ENCODE peak calls at places on chromosomes 6 and 20, in five cellular contexts. One of them, this sample, is unnamed.
A peak's percentile ranks its signal among the peaks of the same experiment; 100 is the strongest.

GRCh38 chr6:51855310-51856082 is 231.9 kb downstream of the PKHD1 start:
- DNase-seq in body of pancreas: peak; percentile 28
- DNase-seq in uterus: no peak
- DNase-seq in IMR-90: peak; percentile 67
- DNase-seq in heart left ventricle: no peak
- DNase-seq in this sample: peak; percentile 36

GRCh38 chr20:33531047-33531877 is 41.4 kb downstream of the CBFA2T2 start:
- DNase-seq in IMR-90: peak; percentile 51
- DNase-seq in uterus: no peak
- DNase-seq in heart left ventricle: no peak
- DNase-seq in body of pancreas: no peak
- DNase-seq in this sample: no peak

GRCh38 chr6:3770023-3770422 is 18.5 kb upstream of the PXDC1 start:
- DNase-seq in uterus: no peak
- DNase-seq in body of pancreas: no peak
- DNase-seq in heart left ventricle: no peak
- DNase-seq in IMR-90: no peak
- DNase-seq in this sample: no peak

GRCh38 chr6:28429781-28430180 is 13.5 kb downstream of the ZSCAN23 start:
- DNase-seq in heart left ventricle: no peak
- DNase-seq in uterus: no peak
- DNase-seq in IMR-90: no peak
- DNase-seq in body of pancreas: no peak
- DNase-seq in this sample: no peak

GRCh38 chr20:58675641-58676040 is 17.0 kb upstream of the NPEPL1 start:
- DNase-seq in heart left ventricle: no peak
- DNase-seq in IMR-90: no peak
- DNase-seq in body of pancreas: no peak
- DNase-seq in uterus: no peak
- DNase-seq in this sample: no peak

GRCh38 chr6:169046483-169047192 is 207.0 kb downstream of the THBS2 start:
- DNase-seq in IMR-90: peak; percentile 56
- DNase-seq in heart left ventricle: no peak
- DNase-seq in uterus: no peak
- DNase-seq in body of pancreas: no peak
- DNase-seq in this sample: no peak

GRCh38 chr6:43746613-43747101 is 23.4 kb upstream of the VEGFA start:
- DNase-seq in uterus: no peak
- DNase-seq in body of pancreas: no peak
- DNase-seq in IMR-90: no peak
- DNase-seq in heart left ventricle: no peak
- DNase-seq in this sample: no peak

GRCh38 chr6:156396068-156396771 is 381.0 kb upstream of the ARID1B start:
- DNase-seq in uterus: no peak
- DNase-seq in body of pancreas: no peak
- DNase-seq in heart left ventricle: no peak
- DNase-seq in IMR-90: no peak
- DNase-seq in this sample: no peak

GRCh38 chr20:3712279-3712873 is at the start of gene SIGLEC1:
- DNase-seq in IMR-90: no peak
- DNase-seq in heart left ventricle: peak; percentile 68
- DNase-seq in body of pancreas: no peak
- DNase-seq in uterus: no peak
- DNase-seq in this sample: no peak

GRCh38 chr6:129047834-129048233 is 164.9 kb downstream of the LAMA2 start:
- DNase-seq in heart left ventricle: no peak
- DNase-seq in body of pancreas: no peak
- DNase-seq in uterus: no peak
- DNase-seq in IMR-90: no peak
- DNase-seq in this sample: no peak

GRCh38 chr6:32669893-32670292 is 3.4 kb upstream of the HLA-DQB1 start:
- DNase-seq in uterus: no peak
- DNase-seq in IMR-90: no peak
- DNase-seq in body of pancreas: no peak
- DNase-seq in heart left ventricle: no peak
- DNase-seq in this sample: no peak

GRCh38 chr6:32668226-32668747 is 1.8 kb upstream of the HLA-DQB1 start:
- DNase-seq in uterus: no peak
- DNase-seq in body of pancreas: peak; percentile 26
- DNase-seq in heart left ventricle: peak; percentile 71
- DNase-seq in IMR-90: peak; percentile 19
- DNase-seq in this sample: peak; percentile 23

GRCh38 chr6:32665621-32666140 is 776 bp downstream of the HLA-DQB1 start:
- DNase-seq in body of pancreas: no peak
- DNase-seq in uterus: no peak
- DNase-seq in IMR-90: no peak
- DNase-seq in heart left ventricle: no peak
- DNase-seq in this sample: no peak

GRCh38 chr6:32666420-32667300 is at the start of gene HLA-DQB1:
- DNase-seq in IMR-90: no peak
- DNase-seq in heart left ventricle: peak; percentile 57
- DNase-seq in uterus: peak; percentile 14
- DNase-seq in body of pancreas: no peak
- DNase-seq in this sample: peak; percentile 20

DNA sequence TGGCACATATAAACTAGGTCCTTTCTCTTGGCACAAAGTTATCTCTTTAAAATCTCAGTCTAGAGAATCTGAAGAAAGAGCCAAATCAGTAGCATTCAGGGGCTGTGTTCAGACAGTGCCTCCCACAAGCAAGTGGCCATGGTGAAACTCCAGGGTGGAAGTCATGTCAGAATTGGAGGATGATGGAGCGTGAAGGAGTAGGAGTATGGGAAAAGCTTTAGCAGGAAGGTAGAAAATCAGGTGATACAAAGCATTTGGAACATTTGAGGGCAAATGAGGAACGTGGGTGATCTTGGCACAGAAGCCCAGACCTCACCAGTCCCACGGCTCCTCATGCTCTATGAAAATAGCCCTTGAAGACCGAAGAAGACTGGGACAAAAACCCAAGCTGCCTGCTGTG is 2.8 kb upstream of the HLA-DQB1 start:
- DNase-seq in heart left ventricle: no peak
- DNase-seq in uterus: no peak
- DNase-seq in IMR-90: no peak
- DNase-seq in body of pancreas: no peak
- DNase-seq in this sample: no peak
- TF ChIP-seq POLR2A in heart left ventricle: no peak
- TF ChIP-seq POLR2A in uterus: no peak
- TF ChIP-seq POLR2A in IMR-90: no peak
- TF ChIP-seq POLR2A in body of pancreas: no peak
- TF ChIP-seq POLR2A in this sample: no peak

GRCh38 chr20:54837226-54837625 is 361.8 kb downstream of the DOK5 start:
- DNase-seq in heart left ventricle: no peak
- DNase-seq in body of pancreas: no peak
- DNase-seq in uterus: no peak
- DNase-seq in IMR-90: no peak
- DNase-seq in this sample: no peak
- H3K4me3 ChIP-seq in heart left ventricle: no peak overlapping the region
- H3K4me3 ChIP-seq in body of pancreas: no peak overlapping the region
- H3K4me3 ChIP-seq in uterus: no peak overlapping the region
- H3K4me3 ChIP-seq in IMR-90: no peak overlapping the region
- H3K4me3 ChIP-seq in this sample: no peak overlapping the region

DNA sequence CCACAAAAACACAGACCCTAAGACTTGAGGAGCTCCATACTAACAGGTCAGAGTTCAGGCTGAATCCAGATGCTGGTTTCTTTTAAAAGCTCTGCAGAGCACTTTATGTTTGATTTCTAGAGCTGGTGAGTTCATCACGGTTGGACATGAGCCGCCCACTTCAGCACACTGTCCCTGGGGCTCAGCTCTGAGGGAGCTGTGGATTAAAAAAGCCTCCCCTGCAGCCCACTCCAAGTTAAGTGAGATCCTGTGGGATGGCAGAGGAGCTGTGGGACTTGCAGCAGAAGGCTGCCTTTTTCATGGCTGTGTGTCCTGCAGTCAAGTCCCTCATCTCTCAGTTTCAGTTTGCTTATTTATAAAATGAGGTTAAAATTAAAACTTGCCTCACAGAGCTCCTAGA is 110.5 kb downstream of the FOXO3 start:
- DNase-seq in heart left ventricle: no peak
- DNase-seq in IMR-90: no peak
- DNase-seq in body of pancreas: no peak
- DNase-seq in uterus: no peak
- DNase-seq in this sample: no peak
- H3K4me1 ChIP-seq in heart left ventricle: peaks cover 90% of the 10 kb centered on the region
- H3K4me1 ChIP-seq in IMR-90: peaks cover 18% of the 10 kb centered on the region
- H3K4me1 ChIP-seq in body of pancreas: peaks cover 96% of the 10 kb centered on the region
- H3K4me1 ChIP-seq in uterus: peaks cover 14% of the 10 kb centered on the region
- H3K4me1 ChIP-seq in this sample: peaks cover 9% of the 10 kb centered on the region

GRCh38 chr20:29497261-29497671 is 1760.2 kb upstream of the DEFB115 start:
- DNase-seq in IMR-90: no peak
- DNase-seq in heart left ventricle: peak; percentile 40
- DNase-seq in uterus: no peak
- DNase-seq in body of pancreas: no peak
- DNase-seq in this sample: peak; percentile 68
- TF ChIP-seq POLR2A in IMR-90: no peak
- TF ChIP-seq POLR2A in heart left ventricle: no peak
- TF ChIP-seq POLR2A in uterus: no peak
- TF ChIP-seq POLR2A in body of pancreas: peak; percentile 56
- TF ChIP-seq POLR2A in this sample: no peak